ENCODE peak calls at places on chromosomes 16 and 17, in eight cellular contexts. P, E, S, A, T, W, C and F are unnamed samples.

GRCh38 chr17:4721203-4722135 is 9.8 kb upstream of the MED11 start:
- DNase-seq in A (no peak), P (no peak), C (no peak), W (peak), E (peak), S (no peak), T (peak), F (peak)

GRCh38 chr16:12067714-12068401 is 91.3 kb downstream of the SNX29 start:
- DNase-seq in S (no peak), T (peak), W (peak), A (peak), E (peak), C (peak), P (no peak), F (peak)

GRCh38 chr17:5931611-5932010 is 138.6 kb upstream of the WSCD1 start:
- DNase-seq in S (no peak), E (no peak), C (no peak), W (no peak), A (no peak), P (no peak), T (no peak), F (no peak)

GRCh38 chr17:65601881-65602280 is 40.4 kb upstream of the AXIN2 start:
- DNase-seq in E (no peak), T (no peak), S (no peak), P (no peak), A (no peak), W (no peak), C (no peak), F (no peak)

GRCh38 chr16:25155553-25156460 is 44.3 kb downstream of the LCMT1 start:
- DNase-seq in A (no peak), E (peak), P (no peak), C (no peak), W (no peak), S (no peak), T (peak), F (no peak)

GRCh38 chr17:36942631-36943125 is 5.4 kb downstream of the LHX1 start:
- DNase-seq in A (no peak), W (no peak), T (no peak), C (no peak), P (no peak), S (no peak), E (no peak), F (no peak)

GRCh38 chr16:2178321-2179106 is 17.9 kb downstream of the CASKIN1 start:
- DNase-seq in C (no peak), T (peak), W (no peak), S (no peak), E (peak), P (no peak), A (no peak), F (no peak)

GRCh38 chr17:57601328-57601727 is 143.8 kb downstream of the CCDC182 start:
- DNase-seq in S (no peak), T (no peak), C (no peak), P (no peak), W (no peak), A (no peak), E (no peak), F (no peak)

GRCh38 chr17:2250140-2251095 is 53.2 kb downstream of the SMG6 start:
- DNase-seq in C (no peak), P (no peak), S (no peak), T (no peak), A (no peak), E (peak), W (no peak), F (no peak)

GRCh38 chr17:70636517-70637133 is 467.3 kb downstream of the KCNJ2 start:
- DNase-seq in P (no peak), A (no peak), S (no peak), E (peak), C (peak), W (no peak), T (peak), F (no peak)

GRCh38 chr16:85238233-85238647 is 126.0 kb upstream of the CIBAR2 start:
- DNase-seq in S (no peak), T (peak), W (no peak), A (peak), E (peak), P (no peak), C (no peak), F (no peak)

GRCh38 chr17:41307647-41308046 is 1.5 kb downstream of the KRTAP16-1 start:
- DNase-seq in S (no peak), E (peak), W (no peak), A (no peak), C (no peak), T (peak), P (no peak), F (no peak)

GRCh38 chr16:30637952-30638351 is 12.8 kb upstream of the PRR14 start:
- DNase-seq in W (no peak), S (no peak), E (peak), T (peak), C (peak), P (no peak), A (no peak), F (no peak)

GRCh38 chr17:14935139-14935538 is 330.0 kb downstream of the PMP22 start:
- DNase-seq in E (no peak), A (no peak), S (no peak), W (no peak), C (no peak), T (peak), P (no peak), F (no peak)
- TF ChIP-seq CTCF in E (no peak), A (no peak), S (no peak), W (no peak), C (no peak), T (peak), P (no peak), F (no peak)

DNA sequence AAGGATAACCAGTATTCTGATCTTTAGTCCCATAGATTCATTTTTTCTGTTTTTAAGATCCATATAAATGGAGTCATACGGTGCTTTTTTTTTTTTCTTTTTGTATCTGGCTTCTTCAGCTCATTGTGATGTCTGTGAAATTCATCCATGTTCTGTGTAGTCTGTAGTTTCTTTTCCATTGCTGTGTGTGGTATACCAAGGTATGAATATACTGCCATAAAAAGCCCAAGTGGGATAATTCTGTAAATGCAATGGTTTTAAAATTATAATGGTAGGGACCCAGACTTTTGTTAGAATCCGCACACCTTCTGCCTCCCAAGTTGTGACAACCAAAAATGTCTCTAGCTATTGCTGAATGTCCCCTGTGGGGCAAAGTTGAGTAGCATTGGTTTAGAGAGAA is 7.6 kb downstream of the NUP93 start:
- DNase-seq in W (no peak), S (no peak), C (no peak), E (no peak), A (no peak), T (no peak), P (no peak), F (no peak)
- TF ChIP-seq CTCF in W (no peak), S (no peak), C (peak), E (no peak), A (no peak), T (no peak), P (no peak), F (no peak)

GRCh38 chr17:82444284-82444893 is 6.2 kb downstream of the CYBC1 start:
- DNase-seq in T (no peak), P (no peak), A (no peak), C (no peak), S (no peak), W (no peak), E (no peak), F (no peak)

GRCh38 chr17:82445542-82445941 is 5.0 kb downstream of the CYBC1 start:
- DNase-seq in P (no peak), C (no peak), T (no peak), W (no peak), S (no peak), E (no peak), A (no peak), F (no peak)

GRCh38 chr17:82446124-82446523 is 4.4 kb downstream of the CYBC1 start:
- DNase-seq in E (no peak), W (no peak), P (no peak), C (no peak), S (no peak), A (no peak), T (no peak), F (no peak)

GRCh38 chr17:82443465-82444283 is 6.9 kb downstream of the CYBC1 start:
- DNase-seq in E (no peak), W (peak), P (no peak), S (no peak), T (peak), A (no peak), C (no peak), F (no peak)

DNA sequence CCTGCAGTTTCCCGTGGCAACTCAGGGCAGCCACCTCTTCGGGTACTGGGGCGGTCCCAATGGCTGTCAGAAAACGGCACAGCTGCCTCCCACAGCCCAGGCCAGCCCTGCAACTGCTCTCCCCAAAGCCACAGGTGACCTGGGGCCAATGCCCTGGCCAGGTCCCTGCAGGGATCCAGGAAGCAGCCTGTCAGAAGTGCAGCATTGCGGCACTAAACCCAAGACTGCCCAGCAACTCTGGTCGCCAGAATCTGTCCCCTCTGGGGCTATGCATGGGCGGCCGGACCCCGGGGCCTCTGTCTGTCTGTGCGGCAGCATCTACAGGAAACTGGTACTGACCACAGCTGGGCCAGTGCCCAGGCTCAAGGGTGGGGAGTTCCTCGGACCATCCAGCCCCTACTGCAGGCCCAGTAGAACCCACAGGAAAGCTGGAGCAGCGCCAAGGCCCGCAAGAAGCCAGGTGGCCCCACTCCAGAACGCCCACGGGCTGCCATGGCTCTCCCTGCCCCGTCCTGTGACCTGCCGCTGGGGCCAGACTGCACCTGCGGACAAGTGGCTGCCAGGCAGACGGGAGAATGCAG is 5.5 kb downstream of the CYBC1 start:
- DNase-seq in W (peak), E (no peak), P (no peak), A (no peak), S (no peak), C (no peak), T (no peak), F (no peak)
- TF ChIP-seq CTCF in W (no peak), E (no peak), P (no peak), A (no peak), S (no peak), C (no peak), T (no peak), F (no peak)

GRCh38 chr16:76729525-76729924 is 452.3 kb downstream of the CNTNAP4 start:
- DNase-seq in W (no peak), C (no peak), A (no peak), S (no peak), T (peak), E (no peak), P (no peak), F (no peak)
- TF ChIP-seq CTCF in W (no peak), C (no peak), A (no peak), S (no peak), T (no peak), E (no peak), P (no peak), F (no peak)